ENCODE peak calls at places on chromosomes 6 and 20, in ten cellular contexts. One of them, this sample, is unnamed.

GRCh38 chr6:82712826-82713225 is 349.2 kb downstream of the TPBG start:
- DNase-seq in fibroblast of lung: no peak
- DNase-seq in central memory CD4-positive, alpha-beta T cell: no peak
- DNase-seq in stimulated activated CD4-positive, alpha-beta T cell treated with anti-CD3 and anti-CD28 coated beads, TNF-alpha, amount 100 ng/mL, for 24 hours: no peak
- DNase-seq in NCI-H345: no peak
- DNase-seq in IMR-90: no peak
- DNase-seq in uterus: no peak
- DNase-seq in neural progenitor cell: no peak
- DNase-seq in GM04504: no peak
- DNase-seq in EL: no peak
- DNase-seq in this sample: no peak

GRCh38 chr6:131387706-131388455 is 185.1 kb upstream of the ARG1 start:
- DNase-seq in GM04504: no peak
- DNase-seq in uterus: no peak
- DNase-seq in IMR-90: no peak
- DNase-seq in central memory CD4-positive, alpha-beta T cell: no peak
- DNase-seq in EL: no peak
- DNase-seq in neural progenitor cell: no peak
- DNase-seq in NCI-H345: no peak
- DNase-seq in fibroblast of lung: peak; percentile 23
- DNase-seq in stimulated activated CD4-positive, alpha-beta T cell treated with anti-CD3 and anti-CD28 coated beads, TNF-alpha, amount 100 ng/mL, for 24 hours: no peak
- DNase-seq in this sample: no peak

GRCh38 chr20:57625978-57626377 is 5.8 kb upstream of the ZBP1 start:
- DNase-seq in central memory CD4-positive, alpha-beta T cell: no peak
- DNase-seq in EL: no peak
- DNase-seq in fibroblast of lung: no peak
- DNase-seq in neural progenitor cell: no peak
- DNase-seq in NCI-H345: no peak
- DNase-seq in GM04504: no peak
- DNase-seq in stimulated activated CD4-positive, alpha-beta T cell treated with anti-CD3 and anti-CD28 coated beads, TNF-alpha, amount 100 ng/mL, for 24 hours: no peak
- DNase-seq in uterus: no peak
- DNase-seq in IMR-90: no peak
- DNase-seq in this sample: no peak

GRCh38 chr6:19320066-19320465 is 517.1 kb upstream of the ID4 start:
- DNase-seq in stimulated activated CD4-positive, alpha-beta T cell treated with anti-CD3 and anti-CD28 coated beads, TNF-alpha, amount 100 ng/mL, for 24 hours: no peak
- DNase-seq in NCI-H345: no peak
- DNase-seq in neural progenitor cell: peak; percentile 37
- DNase-seq in fibroblast of lung: no peak
- DNase-seq in GM04504: no peak
- DNase-seq in central memory CD4-positive, alpha-beta T cell: no peak
- DNase-seq in IMR-90: no peak
- DNase-seq in uterus: no peak
- DNase-seq in EL: no peak
- DNase-seq in this sample: no peak

GRCh38 chr6:140105857-140106256 is 731.4 kb upstream of the CITED2 start:
- DNase-seq in neural progenitor cell: peak; percentile 55
- DNase-seq in EL: peak; percentile 12
- DNase-seq in uterus: peak; percentile 22
- DNase-seq in GM04504: no peak
- DNase-seq in fibroblast of lung: peak; percentile 2
- DNase-seq in NCI-H345: no peak
- DNase-seq in central memory CD4-positive, alpha-beta T cell: no peak
- DNase-seq in stimulated activated CD4-positive, alpha-beta T cell treated with anti-CD3 and anti-CD28 coated beads, TNF-alpha, amount 100 ng/mL, for 24 hours: no peak
- DNase-seq in IMR-90: no peak
- DNase-seq in this sample: no peak

GRCh38 chr6:116557863-116558262 is 4.3 kb downstream of the CALHM4 start:
- DNase-seq in central memory CD4-positive, alpha-beta T cell: no peak
- DNase-seq in EL: peak; percentile 99
- DNase-seq in fibroblast of lung: peak; percentile 98
- DNase-seq in GM04504: peak; percentile 87
- DNase-seq in NCI-H345: peak; percentile 29
- DNase-seq in uterus: no peak
- DNase-seq in IMR-90: peak; percentile 98
- DNase-seq in neural progenitor cell: no peak
- DNase-seq in stimulated activated CD4-positive, alpha-beta T cell treated with anti-CD3 and anti-CD28 coated beads, TNF-alpha, amount 100 ng/mL, for 24 hours: no peak
- DNase-seq in this sample: no peak

GRCh38 chr20:47453167-47453782 is 48.4 kb upstream of the NCOA3 start:
- DNase-seq in central memory CD4-positive, alpha-beta T cell: no peak
- DNase-seq in EL: peak; percentile 96
- DNase-seq in IMR-90: peak; percentile 93
- DNase-seq in GM04504: peak; percentile 74
- DNase-seq in stimulated activated CD4-positive, alpha-beta T cell treated with anti-CD3 and anti-CD28 coated beads, TNF-alpha, amount 100 ng/mL, for 24 hours: peak; percentile 49
- DNase-seq in neural progenitor cell: no peak
- DNase-seq in NCI-H345: no peak
- DNase-seq in uterus: no peak
- DNase-seq in fibroblast of lung: peak; percentile 92
- DNase-seq in this sample: peak; percentile 67

GRCh38 chr6:155079985-155080452 is 84.9 kb downstream of the TIAM2 start:
- DNase-seq in EL: no peak
- DNase-seq in IMR-90: no peak
- DNase-seq in stimulated activated CD4-positive, alpha-beta T cell treated with anti-CD3 and anti-CD28 coated beads, TNF-alpha, amount 100 ng/mL, for 24 hours: no peak
- DNase-seq in neural progenitor cell: no peak
- DNase-seq in NCI-H345: no peak
- DNase-seq in uterus: no peak
- DNase-seq in fibroblast of lung: peak; percentile 65
- DNase-seq in central memory CD4-positive, alpha-beta T cell: no peak
- DNase-seq in GM04504: no peak
- DNase-seq in this sample: peak; percentile 26

GRCh38 chr6:158475344-158476302 is 84.3 kb upstream of the TMEM181 start:
- DNase-seq in neural progenitor cell: peak; percentile 20
- DNase-seq in IMR-90: peak; percentile 57
- DNase-seq in GM04504: peak; percentile 35
- DNase-seq in fibroblast of lung: peak; percentile 79
- DNase-seq in EL: peak; percentile 62
- DNase-seq in central memory CD4-positive, alpha-beta T cell: no peak
- DNase-seq in stimulated activated CD4-positive, alpha-beta T cell treated with anti-CD3 and anti-CD28 coated beads, TNF-alpha, amount 100 ng/mL, for 24 hours: no peak
- DNase-seq in uterus: peak; percentile 29
- DNase-seq in NCI-H345: peak; percentile 98
- DNase-seq in this sample: no peak

GRCh38 chr6:97068211-97068610 is 143.7 kb downstream of the KLHL32 start:
- DNase-seq in neural progenitor cell: peak; percentile 30
- DNase-seq in central memory CD4-positive, alpha-beta T cell: no peak
- DNase-seq in EL: peak; percentile 23
- DNase-seq in NCI-H345: peak; percentile 19
- DNase-seq in fibroblast of lung: peak; percentile 27
- DNase-seq in uterus: no peak
- DNase-seq in IMR-90: peak; percentile 49
- DNase-seq in GM04504: no peak
- DNase-seq in stimulated activated CD4-positive, alpha-beta T cell treated with anti-CD3 and anti-CD28 coated beads, TNF-alpha, amount 100 ng/mL, for 24 hours: no peak
- DNase-seq in this sample: peak; percentile 17

GRCh38 chr6:7107578-7108195 is at the start of gene RREB1:
- DNase-seq in NCI-H345: peak; percentile 15
- DNase-seq in stimulated activated CD4-positive, alpha-beta T cell treated with anti-CD3 and anti-CD28 coated beads, TNF-alpha, amount 100 ng/mL, for 24 hours: peak; percentile 61
- DNase-seq in IMR-90: peak; percentile 54
- DNase-seq in central memory CD4-positive, alpha-beta T cell: peak; percentile 55
- DNase-seq in EL: peak; percentile 71
- DNase-seq in uterus: peak; percentile 73
- DNase-seq in neural progenitor cell: peak; percentile 68
- DNase-seq in fibroblast of lung: peak; percentile 65
- DNase-seq in GM04504: no peak
- DNase-seq in this sample: peak; percentile 63

GRCh38 chr6:163354085-163354484 is 60.4 kb upstream of the QKI start:
- DNase-seq in IMR-90: peak; percentile 21
- DNase-seq in EL: peak; percentile 44
- DNase-seq in fibroblast of lung: peak; percentile 80
- DNase-seq in uterus: no peak
- DNase-seq in GM04504: no peak
- DNase-seq in stimulated activated CD4-positive, alpha-beta T cell treated with anti-CD3 and anti-CD28 coated beads, TNF-alpha, amount 100 ng/mL, for 24 hours: no peak
- DNase-seq in central memory CD4-positive, alpha-beta T cell: no peak
- DNase-seq in NCI-H345: no peak
- DNase-seq in neural progenitor cell: no peak
- DNase-seq in this sample: no peak

GRCh38 chr20:23412026-23412425 is 9.3 kb downstream of the NAPB start:
- DNase-seq in central memory CD4-positive, alpha-beta T cell: no peak
- DNase-seq in EL: peak; percentile 23
- DNase-seq in GM04504: no peak
- DNase-seq in uterus: no peak
- DNase-seq in IMR-90: peak; percentile 7
- DNase-seq in fibroblast of lung: no peak
- DNase-seq in NCI-H345: no peak
- DNase-seq in neural progenitor cell: no peak
- DNase-seq in stimulated activated CD4-positive, alpha-beta T cell treated with anti-CD3 and anti-CD28 coated beads, TNF-alpha, amount 100 ng/mL, for 24 hours: no peak
- DNase-seq in this sample: no peak

GRCh38 chr6:135083992-135084915 is 29.6 kb upstream of the HBS1L start:
- DNase-seq in uterus: no peak
- DNase-seq in IMR-90: no peak
- DNase-seq in central memory CD4-positive, alpha-beta T cell: no peak
- DNase-seq in stimulated activated CD4-positive, alpha-beta T cell treated with anti-CD3 and anti-CD28 coated beads, TNF-alpha, amount 100 ng/mL, for 24 hours: no peak
- DNase-seq in GM04504: no peak
- DNase-seq in NCI-H345: no peak
- DNase-seq in EL: no peak
- DNase-seq in fibroblast of lung: no peak
- DNase-seq in neural progenitor cell: no peak
- DNase-seq in this sample: no peak

GRCh38 chr6:145178391-145178790 is 556.9 kb downstream of the EPM2A start:
- DNase-seq in uterus: no peak
- DNase-seq in fibroblast of lung: no peak
- DNase-seq in EL: no peak
- DNase-seq in neural progenitor cell: no peak
- DNase-seq in central memory CD4-positive, alpha-beta T cell: no peak
- DNase-seq in NCI-H345: no peak
- DNase-seq in stimulated activated CD4-positive, alpha-beta T cell treated with anti-CD3 and anti-CD28 coated beads, TNF-alpha, amount 100 ng/mL, for 24 hours: no peak
- DNase-seq in IMR-90: no peak
- DNase-seq in GM04504: no peak
- DNase-seq in this sample: no peak

GRCh38 chr20:44997171-44997570 is 30.9 kb downstream of the STK4 start:
- DNase-seq in GM04504: no peak
- DNase-seq in fibroblast of lung: no peak
- DNase-seq in uterus: no peak
- DNase-seq in neural progenitor cell: no peak
- DNase-seq in EL: no peak
- DNase-seq in NCI-H345: no peak
- DNase-seq in stimulated activated CD4-positive, alpha-beta T cell treated with anti-CD3 and anti-CD28 coated beads, TNF-alpha, amount 100 ng/mL, for 24 hours: no peak
- DNase-seq in IMR-90: no peak
- DNase-seq in central memory CD4-positive, alpha-beta T cell: no peak
- DNase-seq in this sample: no peak

GRCh38 chr6:109458774-109459531 is 3.4 kb upstream of the MICAL1 start:
- DNase-seq in GM04504: no peak
- DNase-seq in NCI-H345: peak; percentile 65
- DNase-seq in central memory CD4-positive, alpha-beta T cell: peak; percentile 65
- DNase-seq in neural progenitor cell: peak; percentile 53
- DNase-seq in uterus: no peak
- DNase-seq in fibroblast of lung: no peak
- DNase-seq in stimulated activated CD4-positive, alpha-beta T cell treated with anti-CD3 and anti-CD28 coated beads, TNF-alpha, amount 100 ng/mL, for 24 hours: no peak
- DNase-seq in EL: no peak
- DNase-seq in IMR-90: no peak
- DNase-seq in this sample: peak; percentile 43

GRCh38 chr20:61588356-61589054 is 336.4 kb downstream of the CDH4 start:
- DNase-seq in IMR-90: peak; percentile 69
- DNase-seq in neural progenitor cell: no peak
- DNase-seq in GM04504: peak; percentile 20
- DNase-seq in NCI-H345: no peak
- DNase-seq in central memory CD4-positive, alpha-beta T cell: no peak
- DNase-seq in stimulated activated CD4-positive, alpha-beta T cell treated with anti-CD3 and anti-CD28 coated beads, TNF-alpha, amount 100 ng/mL, for 24 hours: no peak
- DNase-seq in EL: peak; percentile 79
- DNase-seq in fibroblast of lung: peak; percentile 81
- DNase-seq in uterus: no peak
- DNase-seq in this sample: no peak

GRCh38 chr20:61447950-61448349 is 195.9 kb downstream of the CDH4 start:
- DNase-seq in NCI-H345: no peak
- DNase-seq in neural progenitor cell: peak; percentile 48
- DNase-seq in uterus: no peak
- DNase-seq in fibroblast of lung: no peak
- DNase-seq in stimulated activated CD4-positive, alpha-beta T cell treated with anti-CD3 and anti-CD28 coated beads, TNF-alpha, amount 100 ng/mL, for 24 hours: no peak
- DNase-seq in IMR-90: no peak
- DNase-seq in EL: no peak
- DNase-seq in central memory CD4-positive, alpha-beta T cell: no peak
- DNase-seq in GM04504: no peak
- DNase-seq in this sample: no peak

GRCh38 chr6:51753635-51754034 is 333.8 kb downstream of the PKHD1 start:
- DNase-seq in uterus: no peak
- DNase-seq in IMR-90: no peak
- DNase-seq in EL: no peak
- DNase-seq in central memory CD4-positive, alpha-beta T cell: no peak
- DNase-seq in NCI-H345: no peak
- DNase-seq in fibroblast of lung: no peak
- DNase-seq in neural progenitor cell: peak; percentile 80
- DNase-seq in stimulated activated CD4-positive, alpha-beta T cell treated with anti-CD3 and anti-CD28 coated beads, TNF-alpha, amount 100 ng/mL, for 24 hours: no peak
- DNase-seq in GM04504: no peak
- DNase-seq in this sample: no peak

GRCh38 chr6:113433506-113433991 is 423.6 kb upstream of the MARCKS start:
- DNase-seq in fibroblast of lung: peak; percentile 59
- DNase-seq in uterus: peak; percentile 55
- DNase-seq in IMR-90: peak; percentile 83
- DNase-seq in EL: peak; percentile 74
- DNase-seq in stimulated activated CD4-positive, alpha-beta T cell treated with anti-CD3 and anti-CD28 coated beads, TNF-alpha, amount 100 ng/mL, for 24 hours: no peak
- DNase-seq in NCI-H345: no peak
- DNase-seq in neural progenitor cell: no peak
- DNase-seq in central memory CD4-positive, alpha-beta T cell: no peak
- DNase-seq in GM04504: peak; percentile 93
- DNase-seq in this sample: no peak

GRCh38 chr20:57582432-57583288 is 21.8 kb downstream of the PCK1 start:
- DNase-seq in NCI-H345: peak; percentile 7
- DNase-seq in IMR-90: peak; percentile 64
- DNase-seq in central memory CD4-positive, alpha-beta T cell: no peak
- DNase-seq in stimulated activated CD4-positive, alpha-beta T cell treated with anti-CD3 and anti-CD28 coated beads, TNF-alpha, amount 100 ng/mL, for 24 hours: no peak
- DNase-seq in fibroblast of lung: peak; percentile 76
- DNase-seq in uterus: peak; percentile 71
- DNase-seq in EL: no peak
- DNase-seq in neural progenitor cell: peak; percentile 64
- DNase-seq in GM04504: no peak
- DNase-seq in this sample: no peak

GRCh38 chr6:159929819-159930218 is 39.0 kb downstream of the MAS1 start:
- DNase-seq in GM04504: no peak
- DNase-seq in stimulated activated CD4-positive, alpha-beta T cell treated with anti-CD3 and anti-CD28 coated beads, TNF-alpha, amount 100 ng/mL, for 24 hours: peak; percentile 43
- DNase-seq in neural progenitor cell: no peak
- DNase-seq in IMR-90: no peak
- DNase-seq in central memory CD4-positive, alpha-beta T cell: peak; percentile 67
- DNase-seq in uterus: no peak
- DNase-seq in NCI-H345: peak; percentile 74
- DNase-seq in fibroblast of lung: no peak
- DNase-seq in EL: no peak
- DNase-seq in this sample: peak; percentile 17

GRCh38 chr6:134111062-134111677 is 58.7 kb upstream of the SLC2A12 start:
- DNase-seq in stimulated activated CD4-positive, alpha-beta T cell treated with anti-CD3 and anti-CD28 coated beads, TNF-alpha, amount 100 ng/mL, for 24 hours: peak; percentile 2
- DNase-seq in central memory CD4-positive, alpha-beta T cell: peak; percentile 61
- DNase-seq in uterus: no peak
- DNase-seq in IMR-90: peak; percentile 68
- DNase-seq in NCI-H345: peak; percentile 47
- DNase-seq in GM04504: no peak
- DNase-seq in EL: peak; percentile 63
- DNase-seq in neural progenitor cell: peak; percentile 74
- DNase-seq in fibroblast of lung: peak; percentile 45
- DNase-seq in this sample: peak; percentile 15

GRCh38 chr6:11217360-11218076 is 14.9 kb downstream of the NEDD9 start:
- DNase-seq in fibroblast of lung: no peak
- DNase-seq in central memory CD4-positive, alpha-beta T cell: no peak
- DNase-seq in stimulated activated CD4-positive, alpha-beta T cell treated with anti-CD3 and anti-CD28 coated beads, TNF-alpha, amount 100 ng/mL, for 24 hours: no peak
- DNase-seq in neural progenitor cell: no peak
- DNase-seq in NCI-H345: no peak
- DNase-seq in IMR-90: no peak
- DNase-seq in uterus: no peak
- DNase-seq in EL: no peak
- DNase-seq in GM04504: no peak
- DNase-seq in this sample: no peak

GRCh38 chr6:160931378-160932343 is 59.9 kb upstream of the MAP3K4 start:
- DNase-seq in fibroblast of lung: peak; percentile 7
- DNase-seq in neural progenitor cell: peak; percentile 14
- DNase-seq in uterus: peak; percentile 30
- DNase-seq in central memory CD4-positive, alpha-beta T cell: no peak
- DNase-seq in GM04504: no peak
- DNase-seq in IMR-90: no peak
- DNase-seq in stimulated activated CD4-positive, alpha-beta T cell treated with anti-CD3 and anti-CD28 coated beads, TNF-alpha, amount 100 ng/mL, for 24 hours: no peak
- DNase-seq in EL: no peak
- DNase-seq in NCI-H345: no peak
- DNase-seq in this sample: no peak

GRCh38 chr20:44111712-44112335 is 75.2 kb downstream of the JPH2 start:
- DNase-seq in neural progenitor cell: no peak
- DNase-seq in IMR-90: peak; percentile 7
- DNase-seq in NCI-H345: no peak
- DNase-seq in EL: peak; percentile 46
- DNase-seq in stimulated activated CD4-positive, alpha-beta T cell treated with anti-CD3 and anti-CD28 coated beads, TNF-alpha, amount 100 ng/mL, for 24 hours: no peak
- DNase-seq in fibroblast of lung: peak; percentile 51
- DNase-seq in central memory CD4-positive, alpha-beta T cell: no peak
- DNase-seq in uterus: peak; percentile 62
- DNase-seq in GM04504: peak; percentile 9
- DNase-seq in this sample: no peak

GRCh38 chr20:59671661-59672471 is 67.5 kb downstream of the PHACTR3 start:
- DNase-seq in uterus: no peak
- DNase-seq in central memory CD4-positive, alpha-beta T cell: no peak
- DNase-seq in fibroblast of lung: no peak
- DNase-seq in IMR-90: no peak
- DNase-seq in neural progenitor cell: no peak
- DNase-seq in EL: no peak
- DNase-seq in NCI-H345: no peak
- DNase-seq in GM04504: no peak
- DNase-seq in stimulated activated CD4-positive, alpha-beta T cell treated with anti-CD3 and anti-CD28 coated beads, TNF-alpha, amount 100 ng/mL, for 24 hours: no peak
- DNase-seq in this sample: no peak